ENCODE peak calls at places on chromosome 1, in eight cellular contexts. N is activated gamma-delta T cell treated with Interleukin-2 at 50 U/mL for 16 hours, Y is NCI-H345, B is AG20443, U is GM04504, G is GM23248, K is cardiac muscle cell, E is cerebellar cortex. O is an unnamed sample.

GRCh38 chr1:206506803-206507394 is 432 bp upstream of the RASSF5 start:
- DNase-seq in G (no peak), E (no peak), U (no peak), N (no peak), Y (no peak), B (no peak), K (peak; percentile 13), O (peak; percentile 58)

GRCh38 chr1:208135354-208135753 is 108.8 kb downstream of the PLXNA2 start:
- DNase-seq in B (no peak), Y (no peak), N (no peak), G (peak; percentile 55), K (peak; percentile 50), E (no peak), U (no peak), O (no peak)

GRCh38 chr1:24909388-24909898 is 20.6 kb downstream of the RUNX3 start:
- DNase-seq in E (peak; percentile 65), N (no peak), Y (no peak), B (peak; percentile 83), K (peak; percentile 91), U (no peak), G (peak; percentile 79), O (peak; percentile 25)

GRCh38 chr1:1431845-1432565 is 3.5 kb upstream of the VWA1 start:
- DNase-seq in G (no peak), Y (no peak), K (peak; percentile 63), U (no peak), E (peak; percentile 66), B (no peak), N (no peak), O (no peak)

GRCh38 chr1:88610687-88611086 is 73.4 kb upstream of the PKN2 start:
- DNase-seq in Y (no peak), E (no peak), N (no peak), B (no peak), U (no peak), G (peak; percentile 15), K (no peak), O (no peak)

GRCh38 chr1:80882552-80882951 is 918.2 kb upstream of the ADGRL2 start:
- DNase-seq in Y (no peak), K (peak; percentile 73), G (peak; percentile 1), E (no peak), B (peak; percentile 14), N (no peak), U (no peak), O (no peak)

GRCh38 chr1:109237512-109237911 is 11.8 kb upstream of the CELSR2 start:
- DNase-seq in Y (no peak), G (no peak), E (no peak), U (no peak), K (no peak), N (no peak), B (no peak), O (no peak)

GRCh38 chr1:231699769-231700168 is 73.2 kb downstream of the DISC1 start:
- DNase-seq in G (no peak), U (no peak), E (no peak), K (peak; percentile 12), B (no peak), N (no peak), Y (no peak), O (no peak)

GRCh38 chr1:151774540-151774939 is 11.2 kb upstream of the MRPL9 start:
- DNase-seq in G (no peak), B (no peak), E (no peak), N (no peak), U (no peak), Y (no peak), K (no peak), O (no peak)

GRCh38 chr1:98793136-98793535 is 131.6 kb downstream of the SNX7 start:
- DNase-seq in G (peak; percentile 18), Y (no peak), U (no peak), B (no peak), E (no peak), N (no peak), K (no peak), O (no peak)

GRCh38 chr1:233598891-233599541 is 14.9 kb upstream of the KCNK1 start:
- DNase-seq in N (no peak), Y (no peak), B (no peak), U (peak; percentile 14), G (peak; percentile 39), E (no peak), K (no peak), O (no peak)

GRCh38 chr1:59005491-59006308 is 221.9 kb upstream of the JUN start:
- DNase-seq in U (no peak), G (no peak), K (no peak), N (no peak), E (no peak), Y (no peak), B (no peak), O (no peak)